ENCODE peak calls at places on chromosomes 6 and 20, in six cellular contexts. H is HepG2, I is DND-41, W is mesendoderm, Z is H9, K is PC-3. N is an unnamed sample.

GRCh38 chr20:62066983-62067433 is 1.3 kb upstream of the TAF4 start:
- DNase-seq in H (peak), I (no peak), W (peak), Z (peak), K (no peak), N (no peak)

GRCh38 chr6:143059616-143060353 is 904 bp upstream of the AIG1 start:
- DNase-seq in H (peak), I (peak), W (peak), Z (peak), K (peak), N (peak)

GRCh38 chr20:53736122-53736756 is 142.6 kb upstream of the ZNF217 start:
- DNase-seq in H (peak), I (no peak), W (no peak), Z (no peak), K (peak), N (no peak)

GRCh38 chr6:31636698-31637596 is 15.5 kb downstream of the BAG6 start:
- DNase-seq in H (no peak), I (no peak), W (no peak), Z (no peak), K (no peak), N (no peak)

GRCh38 chr6:127164009-127164408 is 45.5 kb downstream of the RSPO3 start:
- DNase-seq in H (no peak), I (no peak), W (no peak), Z (no peak), K (no peak), N (no peak)

GRCh38 chr20:1861347-1861987 is 33.7 kb upstream of the SIRPA start:
- DNase-seq in H (no peak), I (no peak), W (no peak), Z (no peak), K (no peak), N (peak)

GRCh38 chr6:121838842-121839241 is 403.4 kb downstream of the GJA1 start:
- DNase-seq in H (no peak), I (peak), W (no peak), Z (no peak), K (peak), N (peak)

GRCh38 chr20:38272961-38273360 is 12.4 kb upstream of the KIAA1755 start:
- DNase-seq in H (no peak), I (no peak), W (no peak), Z (no peak), K (no peak), N (peak)

GRCh38 chr20:39092733-39093410 is 130.7 kb downstream of the DHX35 start:
- DNase-seq in H (no peak), I (no peak), W (no peak), Z (no peak), K (no peak), N (no peak)

GRCh38 chr20:38843346-38843745 is 37.8 kb downstream of the PPP1R16B start:
- DNase-seq in H (no peak), I (no peak), W (no peak), Z (no peak), K (no peak), N (no peak)

GRCh38 chr6:163764565-163764964 is 350.0 kb downstream of the QKI start:
- DNase-seq in H (no peak), I (no peak), W (no peak), Z (no peak), K (no peak), N (peak)

GRCh38 chr6:53301801-53302537 is 46.8 kb downstream of the ELOVL5 start:
- DNase-seq in H (peak), I (peak), W (no peak), Z (no peak), K (peak), N (peak)

GRCh38 chr20:58571341-58571941 is 56.2 kb upstream of the APCDD1L start:
- DNase-seq in H (no peak), I (no peak), W (no peak), Z (no peak), K (no peak), N (no peak)

GRCh38 chr6:21612067-21612745 is 18.7 kb downstream of the SOX4 start:
- DNase-seq in H (no peak), I (no peak), W (no peak), Z (no peak), K (no peak), N (no peak)

GRCh38 chr6:118660218-118660569 is 8.8 kb upstream of the CEP85L start:
- DNase-seq in H (no peak), I (peak), W (no peak), Z (no peak), K (no peak), N (no peak)

GRCh38 chr6:102936959-102937358 is 1543.5 kb downstream of the GRIK2 start:
- DNase-seq in H (no peak), I (no peak), W (no peak), Z (no peak), K (peak), N (no peak)

GRCh38 chr6:128204621-128205020 is 303.8 kb upstream of the THEMIS start:
- DNase-seq in H (no peak), I (no peak), W (peak), Z (no peak), K (no peak), N (no peak)

GRCh38 chr6:125747589-125748533 is 1.6 kb upstream of the HEY2 start:
- DNase-seq in H (no peak), I (no peak), W (peak), Z (peak), K (no peak), N (no peak)

GRCh38 chr20:48609491-48609978 is 218.3 kb downstream of the PREX1 start:
- DNase-seq in H (peak), I (no peak), W (no peak), Z (no peak), K (no peak), N (no peak)

DNA sequence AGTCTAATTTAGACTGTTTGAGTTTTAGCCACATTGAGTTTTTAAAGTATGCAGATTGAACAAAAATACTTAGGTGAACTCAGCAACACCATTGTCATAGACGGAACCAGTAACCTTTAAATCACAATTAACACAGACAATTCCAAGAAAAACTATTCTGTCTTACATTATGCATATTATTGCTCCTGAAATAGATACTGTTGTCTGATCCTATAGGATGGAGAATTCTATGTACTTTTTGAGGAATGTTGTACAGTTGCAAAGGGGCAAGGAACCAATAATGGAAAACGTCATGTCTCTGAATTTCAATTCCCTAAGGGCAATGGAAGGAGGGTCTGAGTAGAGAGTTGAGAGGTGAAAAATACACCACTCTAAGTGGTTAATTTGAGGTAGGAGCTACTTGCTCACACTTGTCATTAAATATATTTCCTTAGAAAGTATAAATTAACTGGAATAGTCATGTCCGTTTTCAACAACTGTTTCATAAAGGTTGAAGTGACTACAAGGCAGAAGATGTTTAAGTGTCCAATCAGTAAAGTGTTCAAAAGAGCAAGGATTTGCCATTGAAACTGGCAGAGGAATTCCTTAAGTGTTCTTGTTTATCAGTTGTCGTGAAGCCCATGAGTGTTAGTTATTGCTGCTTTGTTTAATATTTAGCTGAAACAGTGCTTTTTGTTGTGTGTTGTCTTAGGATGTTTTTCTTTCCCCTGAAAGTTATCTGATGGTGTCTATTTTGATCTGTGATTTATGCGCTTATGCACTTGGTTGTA is 1.3 kb downstream of the NKAIN2 start:
- DNase-seq in H (no peak), I (no peak), W (no peak), Z (no peak), K (no peak), N (no peak)
- H3K9ac ChIP-seq in H (no peak), I (no peak), W (no peak), Z (no peak), K (no peak), N (no peak)

GRCh38 chr6:27332692-27333641 is 20.9 kb upstream of the POM121L2 start:
- DNase-seq in H (peak), I (no peak), W (peak), Z (peak), K (peak), N (peak)
- H3K9ac ChIP-seq in H (peak), I (no peak), W (peak), Z (peak), K (no peak), N (no peak)

DNA sequence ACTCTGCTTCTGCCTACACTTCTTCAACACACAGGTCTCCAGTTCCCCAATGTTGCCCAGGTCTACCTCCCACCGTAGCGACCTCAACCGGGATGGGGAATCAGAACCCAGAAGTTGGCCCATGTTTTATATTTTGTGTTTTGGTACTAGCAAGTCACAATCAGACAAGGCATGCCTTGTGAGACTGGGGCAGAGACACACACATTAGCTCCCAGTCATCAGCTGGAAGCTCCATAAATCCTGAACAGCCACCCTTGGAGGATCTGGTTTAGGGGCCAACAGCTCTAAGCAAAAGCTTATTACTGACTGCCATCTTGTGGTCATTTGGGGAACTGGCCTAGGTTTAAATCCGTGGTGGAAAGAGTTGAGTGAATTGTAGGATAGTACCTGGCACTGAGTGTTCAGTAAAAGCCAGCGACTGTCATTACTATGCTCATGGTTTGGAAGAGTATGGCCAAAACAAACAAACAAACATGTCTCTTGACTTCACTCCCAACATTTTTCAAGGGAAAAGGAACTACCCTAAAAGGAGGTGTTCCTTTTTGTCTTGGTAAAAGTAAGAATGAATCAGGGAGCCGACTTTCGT is 40.5 kb downstream of the PIM1 start:
- DNase-seq in H (peak), I (peak), W (peak), Z (peak), K (peak), N (peak)
- H3K9ac ChIP-seq in H (no peak), I (peak), W (no peak), Z (no peak), K (no peak), N (no peak)

GRCh38 chr6:45419574-45420082 is 41.9 kb upstream of the SUPT3H start:
- DNase-seq in H (peak), I (no peak), W (peak), Z (peak), K (peak), N (peak)
- H3K9ac ChIP-seq in H (no peak), I (no peak), W (peak), Z (no peak), K (peak), N (peak)

DNA sequence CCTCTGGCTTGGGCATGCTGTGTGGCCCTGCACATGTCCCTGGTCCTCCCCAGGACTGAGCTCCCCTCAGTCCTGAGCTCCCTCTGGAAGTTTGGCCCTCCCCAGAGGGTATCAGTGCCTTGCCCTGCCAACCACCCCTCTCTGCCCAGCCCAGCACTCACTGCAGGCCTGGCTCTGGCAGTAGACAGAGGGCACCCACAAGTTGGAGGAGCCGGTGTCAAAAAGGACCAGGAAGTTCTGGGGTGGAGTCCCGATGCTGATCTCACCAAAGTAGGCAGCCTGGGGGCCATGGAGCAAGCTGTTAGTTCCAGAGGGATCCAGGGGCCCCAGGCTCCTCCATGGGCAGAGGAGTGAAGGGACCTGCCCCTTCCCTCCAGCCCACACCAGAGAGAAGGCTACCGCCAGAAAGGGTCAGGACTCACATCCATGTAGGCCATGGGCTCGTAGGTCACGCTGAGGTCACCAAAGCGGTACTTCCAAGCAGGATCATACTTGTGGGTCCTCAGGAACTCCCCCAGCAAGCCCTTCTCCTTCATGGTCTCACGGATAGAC is 2.9 kb downstream of the PGC start:
- DNase-seq in H (no peak), I (no peak), W (no peak), Z (no peak), K (no peak), N (no peak)
- H3K9ac ChIP-seq in H (no peak), I (no peak), W (no peak), Z (no peak), K (no peak), N (no peak)

GRCh38 chr6:83536647-83537589 is 24.6 kb downstream of the PRSS35 start:
- DNase-seq in H (no peak), I (no peak), W (no peak), Z (no peak), K (no peak), N (no peak)
- H3K9ac ChIP-seq in H (no peak), I (no peak), W (no peak), Z (no peak), K (no peak), N (no peak)